ENCODE peak calls at places on chromosomes 16 and 17, in five cellular contexts. Y, L, M, W and U are unnamed samples.

GRCh38 chr17:79075861-79076406 is 1.3 kb downstream of the ENGASE start:
- DNase-seq in W (no peak), Y (no peak), M (no peak), L (no peak), U (no peak)

GRCh38 chr17:61926831-61927210 is 961 bp downstream of the INTS2 start:
- DNase-seq in Y (no peak), W (no peak), L (no peak), M (no peak), U (no peak)

GRCh38 chr16:1645914-1646525 is 32.1 kb upstream of the JPT2 start:
- DNase-seq in W (peak), L (no peak), M (no peak), Y (peak), U (no peak)

GRCh38 chr16:54356391-54356790 is 69.8 kb upstream of the IRX3 start:
- DNase-seq in M (no peak), Y (no peak), L (no peak), W (no peak), U (no peak)

GRCh38 chr16:75420987-75421819 is 12.1 kb downstream of the CFDP1 start:
- DNase-seq in Y (no peak), W (peak), M (peak), L (peak), U (no peak)

GRCh38 chr17:10215286-10215685 is 16.9 kb upstream of the GAS7 start:
- DNase-seq in W (no peak), L (no peak), Y (no peak), M (no peak), U (no peak)

GRCh38 chr17:61128671-61129115 is 270.9 kb upstream of the TBX2 start:
- DNase-seq in Y (no peak), M (peak), W (no peak), L (no peak), U (no peak)

GRCh38 chr17:49217651-49218413 is 7.3 kb downstream of the ABI3 start:
- DNase-seq in L (no peak), M (no peak), W (peak), Y (no peak), U (no peak)

GRCh38 chr17:35051183-35051578 is 12.3 kb downstream of the RFFL start:
- DNase-seq in L (no peak), W (no peak), Y (no peak), M (peak), U (no peak)

GRCh38 chr16:19709381-19710136 is 8.5 kb downstream of the KNOP1 start:
- DNase-seq in M (no peak), L (no peak), Y (no peak), W (no peak), U (no peak)

GRCh38 chr17:67850991-67851631 is 25.8 kb downstream of the BPTF start:
- DNase-seq in M (no peak), W (no peak), L (no peak), Y (no peak), U (no peak)

GRCh38 chr17:83089322-83090156 is 10.1 kb downstream of the METRNL start:
- DNase-seq in Y (no peak), M (no peak), L (no peak), W (no peak), U (no peak)

GRCh38 chr17:27644586-27644985 is 13.6 kb downstream of the LGALS9 start:
- DNase-seq in Y (no peak), L (no peak), W (no peak), M (peak), U (peak)

GRCh38 chr17:81928497-81929252 is 1.1 kb upstream of the MAFG start:
- DNase-seq in L (no peak), M (no peak), W (no peak), Y (no peak), U (no peak)

GRCh38 chr17:59618894-59619312 is 792 bp upstream of the CLTC start:
- DNase-seq in W (no peak), M (no peak), Y (no peak), L (no peak), U (no peak)

GRCh38 chr17:80504671-80505413 is 28.4 kb upstream of the NPTX1 start:
- DNase-seq in Y (no peak), L (no peak), W (no peak), M (peak), U (no peak)

GRCh38 chr16:84475643-84476240 is 28.7 kb downstream of the MEAK7 start:
- DNase-seq in L (no peak), W (no peak), Y (no peak), M (no peak), U (no peak)

GRCh38 chr16:30829130-30830071 is 42.4 kb upstream of the ZNF629 start:
- DNase-seq in M (no peak), W (no peak), Y (no peak), L (no peak), U (no peak)

GRCh38 chr17:65917560-65917959 is 274.4 kb downstream of the CEP112 start:
- DNase-seq in W (no peak), M (no peak), L (no peak), Y (no peak), U (no peak)

GRCh38 chr17:6366144-6366755 is 68.7 kb downstream of the AIPL1 start:
- DNase-seq in M (no peak), Y (no peak), L (peak), W (no peak), U (no peak)

GRCh38 chr17:38761612-38762011 is 9.1 kb downstream of the PSMB3 start:
- DNase-seq in M (peak), L (peak), W (peak), Y (no peak), U (no peak)

GRCh38 chr16:79267781-79268180 is 332.8 kb downstream of the MAF start:
- DNase-seq in Y (no peak), W (no peak), M (no peak), L (no peak), U (no peak)

GRCh38 chr17:47884905-47885735 is 10.9 kb upstream of the SP2 start:
- DNase-seq in M (no peak), W (no peak), Y (no peak), L (no peak), U (no peak)

GRCh38 chr16:12706628-12707027 is 97.1 kb downstream of the CPPED1 start:
- DNase-seq in L (no peak), Y (peak), W (no peak), M (no peak), U (no peak)

GRCh38 chr17:50421308-50422031 is 4.5 kb upstream of the ACSF2 start:
- DNase-seq in Y (no peak), M (peak), W (no peak), L (no peak), U (no peak)

GRCh38 chr16:239948-240277 is 5.3 kb downstream of the FAM234A start:
- DNase-seq in M (peak), L (no peak), Y (no peak), W (no peak), U (no peak)

GRCh38 chr17:42155614-42156045 is 841 bp upstream of the RAB5C start:
- DNase-seq in M (no peak), L (no peak), Y (no peak), W (no peak), U (peak)